ENCODE peak calls at places on chromosome 4, in five cellular contexts. One of them, this sample, is unnamed. For H3K4me1 and H3K9me3, the result is how much of the 10 kb centered on the place peaks cover.

GRCh38 chr4:146224331-146224966 is 10.1 kb downstream of the REELD1 start:
- DNase-seq in K562: no peak
- DNase-seq in fibroblast of lung: peak
- DNase-seq in neural progenitor cell: no peak
- DNase-seq in A549: no peak
- DNase-seq in this sample: peak

GRCh38 chr4:153115322-153116100 is 88.7 kb upstream of the TRIM2 start:
- DNase-seq in neural progenitor cell: no peak
- DNase-seq in A549: peak
- DNase-seq in fibroblast of lung: peak
- DNase-seq in K562: no peak
- DNase-seq in this sample: peak

GRCh38 chr4:123588631-123589223 is 192.1 kb downstream of the SPRY1 start:
- DNase-seq in A549: peak
- DNase-seq in neural progenitor cell: no peak
- DNase-seq in fibroblast of lung: peak
- DNase-seq in K562: no peak
- DNase-seq in this sample: peak

GRCh38 chr4:107248571-107248970 is 212.5 kb upstream of the DKK2 start:
- DNase-seq in A549: no peak
- DNase-seq in fibroblast of lung: peak
- DNase-seq in K562: no peak
- DNase-seq in neural progenitor cell: no peak
- DNase-seq in this sample: no peak

GRCh38 chr4:184978211-184978610 is 40.1 kb upstream of the HELT start:
- DNase-seq in fibroblast of lung: no peak
- DNase-seq in A549: no peak
- DNase-seq in K562: no peak
- DNase-seq in neural progenitor cell: no peak
- DNase-seq in this sample: no peak

GRCh38 chr4:81724925-81725329 is 253.2 kb upstream of the RASGEF1B start:
- DNase-seq in A549: no peak
- DNase-seq in K562: no peak
- DNase-seq in neural progenitor cell: peak
- DNase-seq in fibroblast of lung: no peak
- DNase-seq in this sample: peak

GRCh38 chr4:109294006-109294405 is 8.5 kb downstream of the COL25A1 start:
- DNase-seq in fibroblast of lung: no peak
- DNase-seq in neural progenitor cell: peak
- DNase-seq in A549: peak
- DNase-seq in K562: peak
- DNase-seq in this sample: peak

GRCh38 chr4:15695240-15695699 is 7.6 kb upstream of the BST1 start:
- DNase-seq in A549: peak
- DNase-seq in K562: no peak
- DNase-seq in fibroblast of lung: peak
- DNase-seq in neural progenitor cell: peak
- DNase-seq in this sample: no peak

GRCh38 chr4:7196731-7197130 is 4.4 kb downstream of the SORCS2 start:
- DNase-seq in fibroblast of lung: no peak
- DNase-seq in neural progenitor cell: no peak
- DNase-seq in K562: no peak
- DNase-seq in A549: no peak
- DNase-seq in this sample: no peak

GRCh38 chr4:25913851-25914669 is at the start of gene SMIM20:
- DNase-seq in fibroblast of lung: peak
- DNase-seq in neural progenitor cell: peak
- DNase-seq in K562: peak
- DNase-seq in A549: peak
- DNase-seq in this sample: peak

GRCh38 chr4:85452073-85452764 is 22.7 kb upstream of the ARHGAP24 start:
- DNase-seq in A549: no peak
- DNase-seq in fibroblast of lung: no peak
- DNase-seq in neural progenitor cell: no peak
- DNase-seq in K562: no peak
- DNase-seq in this sample: no peak

GRCh38 chr4:169757575-169758184 is at the start of gene HPF1:
- DNase-seq in neural progenitor cell: peak
- DNase-seq in A549: peak
- DNase-seq in fibroblast of lung: peak
- DNase-seq in K562: peak
- DNase-seq in this sample: peak

GRCh38 chr4:54657556-54658313 is at the start of gene KIT:
- DNase-seq in fibroblast of lung: peak
- DNase-seq in A549: no peak
- DNase-seq in K562: peak
- DNase-seq in neural progenitor cell: peak
- DNase-seq in this sample: peak

GRCh38 chr4:34271479-34272355 is 1972.6 kb downstream of the ARAP2 start:
- DNase-seq in fibroblast of lung: no peak
- DNase-seq in neural progenitor cell: no peak
- DNase-seq in A549: no peak
- DNase-seq in K562: no peak
- DNase-seq in this sample: no peak

GRCh38 chr4:25756503-25756902 is 100.9 kb downstream of the SLC34A2 start:
- DNase-seq in fibroblast of lung: peak
- DNase-seq in neural progenitor cell: peak
- DNase-seq in A549: no peak
- DNase-seq in K562: no peak
- DNase-seq in this sample: peak

GRCh38 chr4:17494833-17495232 is 17.1 kb downstream of the QDPR start:
- DNase-seq in fibroblast of lung: no peak
- DNase-seq in A549: no peak
- DNase-seq in neural progenitor cell: no peak
- DNase-seq in K562: no peak
- DNase-seq in this sample: no peak

GRCh38 chr4:2792711-2793577 is at the start of gene SH3BP2:
- DNase-seq in K562: peak
- DNase-seq in A549: peak
- DNase-seq in fibroblast of lung: peak
- DNase-seq in neural progenitor cell: peak
- DNase-seq in this sample: peak

GRCh38 chr4:3299538-3300197 is 6.8 kb downstream of the RGS12 start:
- DNase-seq in fibroblast of lung: no peak
- DNase-seq in A549: no peak
- DNase-seq in K562: no peak
- DNase-seq in neural progenitor cell: no peak
- DNase-seq in this sample: no peak

GRCh38 chr4:6992728-6993655 is 50.2 kb upstream of the TADA2B start:
- DNase-seq in A549: no peak
- DNase-seq in neural progenitor cell: no peak
- DNase-seq in fibroblast of lung: peak
- DNase-seq in K562: no peak
- DNase-seq in this sample: no peak

GRCh38 chr4:7059673-7060072 is 8.2 kb downstream of the GRPEL1 start:
- DNase-seq in K562: no peak
- DNase-seq in neural progenitor cell: no peak
- DNase-seq in A549: no peak
- DNase-seq in fibroblast of lung: no peak
- DNase-seq in this sample: no peak

GRCh38 chr4:89535251-89535650 is 227.7 kb upstream of the GPRIN3 start:
- DNase-seq in K562: no peak
- DNase-seq in A549: no peak
- DNase-seq in neural progenitor cell: no peak
- DNase-seq in fibroblast of lung: no peak
- DNase-seq in this sample: no peak

GRCh38 chr4:153081181-153081580 is 123.1 kb upstream of the TRIM2 start:
- DNase-seq in K562: no peak
- DNase-seq in fibroblast of lung: no peak
- DNase-seq in neural progenitor cell: no peak
- DNase-seq in A549: no peak
- DNase-seq in this sample: no peak

GRCh38 chr4:128657638-128658037 is 151.9 kb upstream of the JADE1 start:
- DNase-seq in A549: no peak
- DNase-seq in neural progenitor cell: no peak
- DNase-seq in K562: no peak
- DNase-seq in fibroblast of lung: no peak
- DNase-seq in this sample: no peak

GRCh38 chr4:128658214-128658621 is 151.3 kb upstream of the JADE1 start:
- DNase-seq in A549: no peak
- DNase-seq in fibroblast of lung: no peak
- DNase-seq in K562: no peak
- DNase-seq in neural progenitor cell: no peak
- DNase-seq in this sample: no peak

GRCh38 chr4:128660361-128660964 is 149.0 kb upstream of the JADE1 start:
- DNase-seq in K562: no peak
- DNase-seq in neural progenitor cell: no peak
- DNase-seq in A549: no peak
- DNase-seq in fibroblast of lung: peak
- DNase-seq in this sample: peak

GRCh38 chr4:128663325-128663724 is 146.2 kb upstream of the JADE1 start:
- DNase-seq in fibroblast of lung: no peak
- DNase-seq in A549: no peak
- DNase-seq in neural progenitor cell: no peak
- DNase-seq in K562: no peak
- DNase-seq in this sample: no peak

DNA sequence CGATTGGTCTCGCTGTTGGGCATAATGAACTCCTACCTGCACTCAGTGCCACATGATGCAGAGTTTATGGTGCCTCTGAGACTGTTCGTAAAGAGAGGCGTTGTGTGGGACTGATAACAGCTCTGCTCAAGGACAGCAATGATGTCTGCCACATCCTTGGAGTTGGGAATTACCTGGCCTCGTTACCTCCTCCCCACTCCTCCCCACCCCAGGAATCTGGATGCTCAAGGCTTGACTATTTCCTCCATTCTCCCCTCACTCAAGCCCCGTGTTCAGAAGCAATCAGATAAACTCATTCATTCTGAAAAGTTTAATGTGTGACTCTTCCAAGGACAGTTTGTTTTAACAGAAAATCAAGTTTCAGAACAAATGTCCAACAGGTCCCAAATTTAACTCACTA is 148.0 kb upstream of the JADE1 start:
- DNase-seq in neural progenitor cell: no peak
- DNase-seq in A549: no peak
- DNase-seq in fibroblast of lung: no peak
- DNase-seq in K562: no peak
- DNase-seq in this sample: peak
- H3K4me1 ChIP-seq in neural progenitor cell: under half
- H3K4me1 ChIP-seq in A549: under half
- H3K4me1 ChIP-seq in fibroblast of lung: under half
- H3K4me1 ChIP-seq in K562: under half
- H3K4me1 ChIP-seq in this sample: under half

DNA sequence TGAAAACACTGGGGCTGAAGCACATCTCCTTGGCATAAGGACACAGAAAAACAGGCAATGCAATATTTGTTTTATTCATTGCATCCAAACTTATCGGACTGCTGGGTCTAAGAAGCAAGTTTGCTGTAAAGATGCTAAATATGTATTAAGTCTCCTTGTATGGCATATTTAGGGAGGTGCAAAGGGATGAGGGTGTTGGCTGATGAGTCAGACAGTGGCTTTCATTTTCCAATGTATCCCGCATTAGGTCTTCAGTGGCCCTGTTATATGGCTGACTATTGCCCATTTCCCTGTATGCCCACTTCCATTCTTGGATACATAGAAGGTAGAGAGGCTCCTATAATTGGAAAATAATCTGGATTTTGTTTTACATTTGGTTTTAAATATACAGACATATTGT is 171.1 kb downstream of the IL15 start:
- DNase-seq in fibroblast of lung: peak
- DNase-seq in K562: no peak
- DNase-seq in neural progenitor cell: no peak
- DNase-seq in A549: no peak
- DNase-seq in this sample: no peak
- H3K4me2 ChIP-seq in fibroblast of lung: no peak
- H3K4me2 ChIP-seq in K562: no peak
- H3K4me2 ChIP-seq in neural progenitor cell: no peak
- H3K4me2 ChIP-seq in A549: peak
- H3K4me2 ChIP-seq in this sample: no peak

GRCh38 chr4:11497212-11497806 is 68.6 kb upstream of the HS3ST1 start:
- DNase-seq in fibroblast of lung: no peak
- DNase-seq in K562: no peak
- DNase-seq in neural progenitor cell: no peak
- DNase-seq in A549: no peak
- DNase-seq in this sample: no peak

GRCh38 chr4:11496313-11496956 is 67.7 kb upstream of the HS3ST1 start:
- DNase-seq in K562: no peak
- DNase-seq in fibroblast of lung: peak
- DNase-seq in A549: no peak
- DNase-seq in neural progenitor cell: peak
- DNase-seq in this sample: no peak

GRCh38 chr4:11497972-11498371 is 69.3 kb upstream of the HS3ST1 start:
- DNase-seq in fibroblast of lung: peak
- DNase-seq in A549: no peak
- DNase-seq in neural progenitor cell: no peak
- DNase-seq in K562: no peak
- DNase-seq in this sample: no peak

GRCh38 chr4:11495291-11495690 is 66.6 kb upstream of the HS3ST1 start:
- DNase-seq in K562: no peak
- DNase-seq in A549: no peak
- DNase-seq in fibroblast of lung: peak
- DNase-seq in neural progenitor cell: no peak
- DNase-seq in this sample: no peak

DNA sequence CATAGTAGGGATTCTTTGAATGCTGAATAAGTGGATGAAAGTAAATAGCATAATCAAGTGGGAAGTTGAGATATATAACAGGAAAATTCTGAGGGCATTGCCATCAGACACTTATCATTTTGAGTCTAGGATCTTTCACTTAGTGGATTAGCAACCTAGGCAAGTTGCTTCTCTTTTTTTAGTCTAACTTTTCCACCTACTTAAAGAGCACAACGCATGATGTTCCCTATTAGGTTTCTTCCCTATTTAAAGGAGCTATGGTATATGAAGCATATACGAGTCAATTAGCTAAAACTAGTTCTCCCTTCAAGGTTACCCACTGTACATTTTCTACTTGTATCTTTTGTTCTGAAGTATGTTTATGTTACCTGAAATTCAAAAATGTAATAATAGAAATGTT is 67.1 kb upstream of the HS3ST1 start:
- DNase-seq in A549: no peak
- DNase-seq in K562: no peak
- DNase-seq in neural progenitor cell: no peak
- DNase-seq in fibroblast of lung: no peak
- DNase-seq in this sample: no peak
- H3K9me3 ChIP-seq in A549: under half
- H3K9me3 ChIP-seq in K562: under half
- H3K9me3 ChIP-seq in neural progenitor cell: under half
- H3K9me3 ChIP-seq in fibroblast of lung: under half
- H3K9me3 ChIP-seq in this sample: under half

GRCh38 chr4:22672519-22672918 is 20.2 kb upstream of the GBA3 start:
- DNase-seq in A549: no peak
- DNase-seq in neural progenitor cell: no peak
- DNase-seq in fibroblast of lung: no peak
- DNase-seq in K562: no peak
- DNase-seq in this sample: no peak

GRCh38 chr4:22668702-22669101 is 24.0 kb upstream of the GBA3 start:
- DNase-seq in K562: no peak
- DNase-seq in fibroblast of lung: no peak
- DNase-seq in neural progenitor cell: no peak
- DNase-seq in A549: no peak
- DNase-seq in this sample: no peak

GRCh38 chr4:22676058-22676457 is 16.7 kb upstream of the GBA3 start:
- DNase-seq in neural progenitor cell: no peak
- DNase-seq in A549: no peak
- DNase-seq in fibroblast of lung: no peak
- DNase-seq in K562: no peak
- DNase-seq in this sample: no peak

GRCh38 chr4:22670953-22671352 is 21.8 kb upstream of the GBA3 start:
- DNase-seq in fibroblast of lung: peak
- DNase-seq in neural progenitor cell: no peak
- DNase-seq in K562: no peak
- DNase-seq in A549: no peak
- DNase-seq in this sample: peak

GRCh38 chr4:22672944-22673343 is 19.8 kb upstream of the GBA3 start:
- DNase-seq in neural progenitor cell: no peak
- DNase-seq in A549: no peak
- DNase-seq in K562: no peak
- DNase-seq in fibroblast of lung: no peak
- DNase-seq in this sample: no peak
- H3K4me1 ChIP-seq in neural progenitor cell: under half
- H3K4me1 ChIP-seq in A549: under half
- H3K4me1 ChIP-seq in K562: under half
- H3K4me1 ChIP-seq in fibroblast of lung: under half
- H3K4me1 ChIP-seq in this sample: under half

This sample was measured in hepatocyte.